ENCODE peak calls at places on chromosomes 6 and 20, in seven cellular contexts. R is tibial nerve, D is endodermal cell, O is upper lobe of left lung, H is Peyer's patch, P is astrocyte of the spinal cord, L is ovary. F is an unnamed sample.

GRCh38 chr6:151340206-151340978 is 51.0 kb downstream of the ZBTB2 start:
- DNase-seq in R (no peak), D (no peak), O (no peak), H (no peak), P (no peak), L (no peak), F (no peak)

GRCh38 chr20:24762371-24762770 is 186.7 kb upstream of the CST7 start:
- DNase-seq in R (no peak), D (peak), O (peak), H (no peak), P (no peak), L (no peak), F (no peak)

GRCh38 chr20:61476956-61477355 is 224.9 kb downstream of the CDH4 start:
- DNase-seq in R (no peak), D (no peak), O (no peak), H (no peak), P (no peak), L (no peak), F (no peak)

GRCh38 chr6:124795879-124796838 is 166.1 kb upstream of the RNF217 start:
- DNase-seq in R (no peak), D (peak), O (no peak), H (no peak), P (peak), L (no peak), F (no peak)

GRCh38 chr6:20237677-20238460 is 25.6 kb upstream of the MBOAT1 start:
- DNase-seq in R (no peak), D (no peak), O (no peak), H (no peak), P (no peak), L (no peak), F (no peak)

GRCh38 chr20:51650685-51651134 is 108.2 kb upstream of the NFATC2 start:
- DNase-seq in R (no peak), D (peak), O (peak), H (no peak), P (peak), L (no peak), F (no peak)

GRCh38 chr6:99512033-99512432 is 3.2 kb downstream of the USP45 start:
- DNase-seq in R (no peak), D (no peak), O (no peak), H (no peak), P (peak), L (no peak), F (no peak)

GRCh38 chr20:46572790-46573189 is 22.3 kb upstream of the OCSTAMP start:
- DNase-seq in R (no peak), D (no peak), O (no peak), H (no peak), P (no peak), L (no peak), F (no peak)

GRCh38 chr6:131262060-131262459 is 126.8 kb downstream of the AKAP7 start:
- DNase-seq in R (no peak), D (no peak), O (no peak), H (no peak), P (no peak), L (no peak), F (no peak)

GRCh38 chr20:5550738-5551529 is 199.3 kb upstream of the SHLD1 start:
- DNase-seq in R (no peak), D (no peak), O (no peak), H (no peak), P (no peak), L (no peak), F (no peak)

GRCh38 chr20:61937963-61938838 is 127.5 kb downstream of the TAF4 start:
- DNase-seq in R (peak), D (peak), O (no peak), H (no peak), P (no peak), L (no peak), F (no peak)

GRCh38 chr20:10906830-10907229 is 233.0 kb upstream of the JAG1 start:
- DNase-seq in R (no peak), D (no peak), O (no peak), H (no peak), P (no peak), L (no peak), F (no peak)

GRCh38 chr6:89784838-89785237 is 34.8 kb downstream of the MDN1 start:
- DNase-seq in R (no peak), D (no peak), O (no peak), H (no peak), P (no peak), L (no peak), F (no peak)

GRCh38 chr20:33433465-33433864 is 10.1 kb downstream of the SNTA1 start:
- DNase-seq in R (peak), D (no peak), O (peak), H (no peak), P (no peak), L (no peak), F (no peak)

GRCh38 chr6:166556871-166557322 is 29.6 kb downstream of the RAMACL start:
- DNase-seq in R (peak), D (no peak), O (peak), H (no peak), P (peak), L (peak), F (no peak)

GRCh38 chr6:146433881-146434741 is 109.5 kb upstream of the RAB32 start:
- DNase-seq in R (no peak), D (peak), O (no peak), H (no peak), P (peak), L (peak), F (no peak)

GRCh38 chr20:40339661-40340449 is 349.2 kb downstream of the MAFB start:
- DNase-seq in R (no peak), D (no peak), O (peak), H (no peak), P (no peak), L (no peak), F (no peak)

GRCh38 chr20:40333591-40333990 is 355.4 kb downstream of the MAFB start:
- DNase-seq in R (no peak), D (no peak), O (no peak), H (no peak), P (no peak), L (no peak), F (no peak)

GRCh38 chr20:40336530-40336929 is 352.5 kb downstream of the MAFB start:
- DNase-seq in R (no peak), D (no peak), O (no peak), H (no peak), P (no peak), L (no peak), F (no peak)

GRCh38 chr20:40335437-40335836 is 353.6 kb downstream of the MAFB start:
- DNase-seq in R (no peak), D (no peak), O (no peak), H (no peak), P (no peak), L (no peak), F (no peak)

DNA sequence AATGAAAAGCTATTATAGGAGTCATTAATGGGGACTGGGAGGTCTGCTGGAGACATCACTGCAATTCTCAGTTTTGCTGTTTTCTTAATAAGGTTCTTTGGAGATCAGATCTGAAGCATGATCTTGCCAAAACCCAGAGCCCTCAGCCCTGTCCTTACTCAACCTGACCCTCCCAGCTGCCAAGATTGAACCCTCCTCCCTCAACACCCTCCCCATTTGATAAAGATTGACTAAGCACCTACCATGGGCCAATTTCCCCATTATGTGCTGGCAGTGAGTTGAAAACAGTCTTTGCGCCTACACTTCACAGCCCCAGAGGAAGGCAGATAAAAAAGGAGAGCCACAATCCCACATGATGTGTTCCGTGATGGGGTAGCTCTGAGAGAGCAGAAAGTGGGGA is 353.0 kb downstream of the MAFB start:
- DNase-seq in R (no peak), D (no peak), O (no peak), H (no peak), P (no peak), L (no peak), F (no peak)
- TF ChIP-seq CTCF in R (no peak), D (no peak), O (no peak), H (no peak), P (no peak), L (no peak), F (no peak)

DNA sequence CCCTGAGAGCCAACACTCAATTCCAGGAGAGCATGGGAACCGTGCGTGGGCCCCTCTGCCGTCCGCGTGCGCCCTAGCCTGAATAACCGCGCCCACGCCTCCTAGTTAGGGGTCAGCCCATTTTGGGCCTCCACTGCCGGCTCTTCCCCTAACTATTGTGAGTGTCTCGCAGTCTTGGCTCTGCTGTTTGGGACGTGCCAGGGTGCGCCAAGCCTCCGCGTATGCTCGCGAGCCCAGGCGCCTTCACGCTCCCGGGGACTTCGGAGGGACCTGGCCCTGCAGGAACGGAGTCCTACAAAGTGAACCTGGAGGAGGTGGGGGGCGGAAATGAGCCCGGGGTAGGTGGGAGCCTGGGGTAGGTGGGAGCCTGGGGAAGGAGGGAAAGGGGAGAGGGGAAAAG is 813 bp upstream of the GCM2 start:
- DNase-seq in R (no peak), D (peak), O (no peak), H (no peak), P (no peak), L (no peak), F (no peak)
- H3K4me3 ChIP-seq in R (no peak), D (peak), O (no peak), H (no peak), P (no peak), L (no peak), F (no peak)

DNA sequence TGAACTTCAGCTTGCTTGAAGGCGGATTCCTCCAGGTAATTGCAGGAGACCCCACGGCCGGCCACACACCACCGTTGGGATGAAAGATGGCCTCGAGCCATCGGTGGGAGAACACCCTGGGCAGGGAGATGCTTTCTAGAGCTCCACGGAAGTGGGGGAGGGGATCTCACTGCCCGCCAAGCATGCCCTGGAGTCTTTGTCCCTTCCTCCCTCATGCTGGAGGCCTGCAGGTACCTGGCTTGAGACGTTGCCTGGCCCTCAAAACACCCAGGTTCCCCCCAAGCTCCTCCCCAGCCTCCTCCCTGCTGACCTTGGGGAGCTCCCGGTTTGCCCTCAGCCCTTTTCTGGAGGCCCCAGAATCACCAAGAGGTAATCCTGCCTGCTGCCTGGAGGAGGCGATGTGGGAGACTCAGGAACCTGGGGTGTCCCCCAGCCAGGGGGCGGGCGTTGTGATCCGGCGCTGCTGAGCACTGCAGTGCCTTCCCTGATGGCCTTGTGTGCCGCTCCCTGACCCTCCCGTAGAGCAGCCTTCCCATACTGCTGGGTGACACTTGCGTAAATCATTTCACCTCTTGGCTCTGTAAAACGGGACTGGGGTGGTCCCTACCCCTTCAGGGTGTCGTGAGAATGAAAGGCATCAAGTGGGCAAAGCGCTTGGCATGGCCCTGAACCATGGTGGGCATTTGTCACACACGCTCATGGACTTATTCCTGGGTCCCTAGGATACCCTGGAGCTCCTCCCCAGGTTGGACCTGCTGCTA is 91.4 kb downstream of the CEBPB start:
- DNase-seq in R (no peak), D (peak), O (no peak), H (no peak), P (no peak), L (no peak), F (no peak)
- TF ChIP-seq CTCF in R (no peak), D (peak), O (no peak), H (no peak), P (no peak), L (no peak), F (peak)

GRCh38 chr6:31355540-31355988 is 1.4 kb downstream of the HLA-B start:
- DNase-seq in R (no peak), D (no peak), O (no peak), H (no peak), P (no peak), L (no peak), F (no peak)
- H3K4me3 ChIP-seq in R (peak), D (no peak), O (peak), H (peak), P (peak), L (peak), F (peak)

GRCh38 chr6:17446713-17447112 is 53.3 kb downstream of the CAP2 start:
- DNase-seq in R (no peak), D (peak), O (no peak), H (no peak), P (no peak), L (no peak), F (no peak)
- TF ChIP-seq CTCF in R (no peak), D (peak), O (no peak), H (no peak), P (peak), L (no peak), F (no peak)

GRCh38 chr6:134962421-134962820 is 12.5 kb upstream of the ALDH8A1 start:
- DNase-seq in R (no peak), D (no peak), O (no peak), H (no peak), P (no peak), L (no peak), F (no peak)
- H3K4me3 ChIP-seq in R (no peak), D (no peak), O (no peak), H (no peak), P (no peak), L (no peak), F (no peak)

DNA sequence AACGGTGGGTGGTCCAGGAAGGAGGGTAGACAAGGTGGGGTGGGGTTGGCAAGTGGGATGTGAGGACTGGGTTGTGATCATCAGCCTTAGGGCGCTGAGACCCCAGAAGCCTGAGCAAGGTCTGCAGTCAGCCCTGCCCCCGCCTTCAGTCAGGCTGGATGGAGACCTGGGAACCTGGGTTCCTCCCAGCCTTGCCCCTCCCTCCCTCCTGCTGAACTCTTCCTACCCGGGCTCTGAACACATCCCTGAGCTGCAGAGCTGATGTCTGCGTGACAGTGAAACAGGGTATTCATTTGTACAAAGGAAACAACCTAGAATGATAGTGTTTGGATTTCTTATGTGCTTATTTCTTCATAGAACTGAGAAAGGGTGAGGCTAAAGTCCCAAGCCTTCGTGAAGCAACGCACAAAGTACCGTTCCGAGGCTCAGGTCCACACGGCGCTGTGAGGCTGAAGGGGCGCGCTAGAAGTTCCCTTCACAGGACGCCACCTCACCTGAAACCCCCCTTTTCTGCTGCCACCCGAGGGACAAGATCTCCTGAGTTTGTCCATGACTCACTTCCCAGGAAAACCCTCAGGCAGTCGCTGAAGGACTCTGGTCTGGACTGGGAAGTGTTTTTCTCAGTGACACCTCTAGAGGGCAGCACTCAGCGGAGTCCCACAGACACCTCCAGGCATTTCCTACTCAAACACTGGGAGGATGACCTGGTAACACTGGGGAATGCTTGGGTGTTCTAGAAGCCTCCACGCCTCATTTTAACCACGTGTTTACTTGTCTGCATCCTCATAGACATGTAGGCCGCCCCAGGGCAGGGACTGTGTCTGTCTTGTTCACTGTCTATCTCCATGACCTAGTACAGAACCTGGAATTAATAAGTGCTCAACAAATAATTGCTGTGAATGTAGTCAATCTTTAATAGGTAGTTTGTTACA is 1.2 kb downstream of the GSTA5 start:
- DNase-seq in R (no peak), D (peak), O (peak), H (peak), P (peak), L (no peak), F (no peak)
- TF ChIP-seq CTCF in R (peak), D (peak), O (peak), H (peak), P (peak), L (no peak), F (peak)